ENCODE peak calls at places on chromosomes 6 and 20, in seven cellular contexts. Y, R, T, F, V, O and A are unnamed samples. For H3K4me1, the result is how much of the 10 kb centered on the place peaks cover.

GRCh38 chr6:7914991-7915789 is 4.6 kb upstream of the TXNDC5 start:
- DNase-seq in Y (no peak), O (no peak), V (no peak), T (no peak), R (no peak), F (peak), A (peak)

GRCh38 chr6:37987008-37987407 is 167.5 kb downstream of the ZFAND3 start:
- DNase-seq in Y (no peak), V (no peak), R (no peak), F (no peak), O (no peak), T (no peak), A (no peak)

GRCh38 chr6:122116105-122116504 is 283.3 kb upstream of the HSF2 start:
- DNase-seq in R (no peak), T (no peak), F (no peak), O (no peak), V (no peak), Y (no peak), A (no peak)

GRCh38 chr20:7085448-7085847 is 318.0 kb downstream of the BMP2 start:
- DNase-seq in V (no peak), T (no peak), F (no peak), O (no peak), R (no peak), Y (no peak), A (no peak)

GRCh38 chr6:128567029-128567428 is 46.6 kb upstream of the PTPRK start:
- DNase-seq in F (no peak), Y (no peak), T (no peak), O (no peak), V (no peak), R (peak), A (no peak)

GRCh38 chr6:165676435-165677068 is 13.5 kb upstream of the PDE10A start:
- DNase-seq in F (no peak), O (no peak), V (no peak), T (peak), R (no peak), Y (no peak), A (peak)

GRCh38 chr6:74369556-74369993 is 673.6 kb downstream of the CD109 start:
- DNase-seq in R (peak), T (no peak), Y (no peak), V (no peak), O (no peak), F (no peak), A (no peak)

GRCh38 chr6:84249724-84250123 is 22.3 kb upstream of the CEP162 start:
- DNase-seq in F (no peak), T (no peak), R (no peak), V (no peak), Y (no peak), O (no peak), A (no peak)

GRCh38 chr6:89793586-89793985 is 26.0 kb downstream of the MDN1 start:
- DNase-seq in T (no peak), F (peak), O (no peak), R (no peak), Y (no peak), V (no peak), A (peak)

GRCh38 chr20:36035720-36036119 is 67.3 kb downstream of the CNBD2 start:
- DNase-seq in T (no peak), R (peak), O (no peak), V (no peak), F (no peak), Y (peak), A (no peak)

GRCh38 chr20:1844723-1845523 is 50.3 kb upstream of the SIRPA start:
- DNase-seq in V (no peak), F (peak), O (no peak), R (no peak), T (no peak), Y (no peak), A (peak)

GRCh38 chr6:128062882-128063603 is 162.2 kb upstream of the THEMIS start:
- DNase-seq in T (no peak), O (no peak), R (no peak), V (no peak), Y (peak), F (no peak), A (no peak)

GRCh38 chr6:128413291-128413690 is 107.1 kb downstream of the PTPRK start:
- DNase-seq in O (no peak), V (no peak), T (no peak), F (no peak), R (no peak), Y (no peak), A (no peak)

GRCh38 chr20:15637971-15638754 is 935.1 kb downstream of the KIF16B start:
- DNase-seq in O (no peak), V (no peak), R (no peak), T (no peak), Y (no peak), F (no peak), A (no peak)

GRCh38 chr6:26594730-26595632 is 1.8 kb upstream of the ABT1 start:
- DNase-seq in R (peak), T (no peak), F (no peak), V (peak), O (peak), Y (peak), A (no peak)

GRCh38 chr6:30557683-30557981 is 537 bp downstream of the PRR3 start:
- DNase-seq in R (no peak), F (no peak), V (no peak), O (no peak), T (no peak), Y (no peak), A (no peak)

DNA sequence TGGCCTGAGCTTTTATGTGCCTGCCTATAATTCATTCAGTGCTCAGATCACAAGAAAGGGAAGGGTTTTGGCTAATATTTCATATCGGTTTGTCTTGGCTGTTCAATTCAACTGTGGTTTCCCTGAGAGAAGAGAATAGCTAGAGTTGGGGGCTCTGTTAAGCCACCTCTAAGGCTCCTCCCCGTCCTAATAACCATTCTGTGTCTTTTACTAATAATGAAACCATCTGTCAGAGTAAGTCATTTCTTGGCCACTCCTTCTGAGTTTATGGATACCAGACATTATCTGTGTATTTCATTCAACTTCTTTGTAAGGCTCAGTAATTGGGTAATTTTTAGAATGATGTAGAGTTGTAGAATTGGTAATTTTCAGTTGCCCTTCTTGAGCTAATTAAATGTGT is 5.2 kb downstream of the STX11 start:
- DNase-seq in O (no peak), F (no peak), V (no peak), Y (no peak), R (no peak), T (no peak), A (no peak)
- H3K4me1 ChIP-seq in O (under half), F (under half), V (under half), Y (under half), R (under half), T (half or more), A (under half)

GRCh38 chr20:40945754-40946451 is 82.7 kb upstream of the TOP1 start:
- DNase-seq in T (no peak), Y (peak), V (no peak), O (peak), F (peak), R (no peak), A (peak)
- TF ChIP-seq CTCF in T (peak), Y (peak), V (peak), O (peak), F (peak), R (peak), A (peak)

GRCh38 chr6:147378819-147379218 is 129.7 kb upstream of the SAMD5 start:
- DNase-seq in Y (no peak), T (no peak), V (no peak), R (no peak), O (no peak), F (no peak), A (no peak)
- H3K4me1 ChIP-seq in Y (under half), T (under half), V (under half), R (under half), O (under half), F (under half), A (under half)

GRCh38 chr6:41737591-41738130 is 2.3 kb upstream of the TFEB start:
- DNase-seq in T (no peak), Y (no peak), R (no peak), O (no peak), F (no peak), V (no peak), A (no peak)
- TF ChIP-seq CTCF in T (no peak), Y (no peak), R (no peak), O (no peak), F (no peak), V (no peak), A (no peak)